ENCODE peak calls at places on chromosome 7, in nine cellular contexts. One of them, this sample, is unnamed.

GRCh38 chr7:20839196-20839735 is 52.6 kb upstream of the SP8 start:
- DNase-seq in Caki2: no peak
- DNase-seq in type B pancreatic cell: no peak
- DNase-seq in NCI-H1417: no peak
- DNase-seq in transverse colon: no peak
- DNase-seq in ureter: no peak
- DNase-seq in GM12891: no peak
- DNase-seq in fibroblast of pulmonary artery: no peak
- DNase-seq in foreskin fibroblast: no peak
- DNase-seq in this sample: no peak

GRCh38 chr7:69801729-69802688 is 203.7 kb downstream of the AUTS2 start:
- DNase-seq in ureter: no peak
- DNase-seq in fibroblast of pulmonary artery: no peak
- DNase-seq in foreskin fibroblast: no peak
- DNase-seq in transverse colon: no peak
- DNase-seq in NCI-H1417: no peak
- DNase-seq in type B pancreatic cell: no peak
- DNase-seq in Caki2: no peak
- DNase-seq in GM12891: no peak
- DNase-seq in this sample: no peak

GRCh38 chr7:75866497-75867389 is 12.1 kb upstream of the RHBDD2 start:
- DNase-seq in foreskin fibroblast: no peak
- DNase-seq in Caki2: peak
- DNase-seq in GM12891: peak
- DNase-seq in transverse colon: peak
- DNase-seq in ureter: peak
- DNase-seq in fibroblast of pulmonary artery: peak
- DNase-seq in NCI-H1417: peak
- DNase-seq in type B pancreatic cell: no peak
- DNase-seq in this sample: peak

GRCh38 chr7:151178831-151179230 is 8.2 kb downstream of the ASB10 start:
- DNase-seq in NCI-H1417: no peak
- DNase-seq in type B pancreatic cell: peak
- DNase-seq in foreskin fibroblast: no peak
- DNase-seq in Caki2: no peak
- DNase-seq in ureter: no peak
- DNase-seq in transverse colon: no peak
- DNase-seq in GM12891: no peak
- DNase-seq in fibroblast of pulmonary artery: no peak
- DNase-seq in this sample: no peak

GRCh38 chr7:90749774-90750173 is 153.7 kb downstream of the CDK14 start:
- DNase-seq in NCI-H1417: no peak
- DNase-seq in Caki2: no peak
- DNase-seq in transverse colon: no peak
- DNase-seq in GM12891: no peak
- DNase-seq in type B pancreatic cell: no peak
- DNase-seq in fibroblast of pulmonary artery: peak
- DNase-seq in ureter: no peak
- DNase-seq in foreskin fibroblast: peak
- DNase-seq in this sample: no peak

GRCh38 chr7:146655928-146656797 is 539.6 kb downstream of the CNTNAP2 start:
- DNase-seq in type B pancreatic cell: no peak
- DNase-seq in GM12891: no peak
- DNase-seq in ureter: no peak
- DNase-seq in foreskin fibroblast: no peak
- DNase-seq in transverse colon: no peak
- DNase-seq in fibroblast of pulmonary artery: no peak
- DNase-seq in NCI-H1417: peak
- DNase-seq in Caki2: peak
- DNase-seq in this sample: no peak

GRCh38 chr7:27339478-27339877 is 96.9 kb downstream of the EVX1 start:
- DNase-seq in transverse colon: no peak
- DNase-seq in NCI-H1417: no peak
- DNase-seq in Caki2: no peak
- DNase-seq in type B pancreatic cell: no peak
- DNase-seq in ureter: no peak
- DNase-seq in foreskin fibroblast: no peak
- DNase-seq in fibroblast of pulmonary artery: no peak
- DNase-seq in GM12891: no peak
- DNase-seq in this sample: no peak

GRCh38 chr7:33726582-33726981 is 178.8 kb upstream of the BMPER start:
- DNase-seq in ureter: no peak
- DNase-seq in NCI-H1417: no peak
- DNase-seq in GM12891: no peak
- DNase-seq in fibroblast of pulmonary artery: peak
- DNase-seq in Caki2: no peak
- DNase-seq in transverse colon: no peak
- DNase-seq in type B pancreatic cell: no peak
- DNase-seq in foreskin fibroblast: no peak
- DNase-seq in this sample: no peak

GRCh38 chr7:81053623-81054022 is 134.8 kb upstream of the SEMA3C start:
- DNase-seq in fibroblast of pulmonary artery: peak
- DNase-seq in type B pancreatic cell: no peak
- DNase-seq in ureter: no peak
- DNase-seq in NCI-H1417: no peak
- DNase-seq in Caki2: no peak
- DNase-seq in GM12891: no peak
- DNase-seq in transverse colon: no peak
- DNase-seq in foreskin fibroblast: peak
- DNase-seq in this sample: no peak

GRCh38 chr7:29955075-29955792 is 34.4 kb downstream of the SCRN1 start:
- DNase-seq in ureter: no peak
- DNase-seq in Caki2: no peak
- DNase-seq in foreskin fibroblast: no peak
- DNase-seq in fibroblast of pulmonary artery: no peak
- DNase-seq in GM12891: no peak
- DNase-seq in transverse colon: no peak
- DNase-seq in type B pancreatic cell: no peak
- DNase-seq in NCI-H1417: no peak
- DNase-seq in this sample: no peak

GRCh38 chr7:32564542-32564941 is 69.3 kb downstream of the AVL9 start:
- DNase-seq in transverse colon: no peak
- DNase-seq in ureter: no peak
- DNase-seq in type B pancreatic cell: no peak
- DNase-seq in Caki2: no peak
- DNase-seq in fibroblast of pulmonary artery: peak
- DNase-seq in foreskin fibroblast: no peak
- DNase-seq in NCI-H1417: no peak
- DNase-seq in GM12891: no peak
- DNase-seq in this sample: no peak

GRCh38 chr7:78605131-78605530 is 806.6 kb downstream of the PHTF2 start:
- DNase-seq in GM12891: no peak
- DNase-seq in ureter: no peak
- DNase-seq in foreskin fibroblast: peak
- DNase-seq in fibroblast of pulmonary artery: no peak
- DNase-seq in type B pancreatic cell: no peak
- DNase-seq in NCI-H1417: no peak
- DNase-seq in Caki2: no peak
- DNase-seq in transverse colon: no peak
- DNase-seq in this sample: no peak

GRCh38 chr7:96686305-96686704 is 23.3 kb downstream of the SEM1 start:
- DNase-seq in type B pancreatic cell: no peak
- DNase-seq in GM12891: no peak
- DNase-seq in transverse colon: no peak
- DNase-seq in Caki2: no peak
- DNase-seq in foreskin fibroblast: no peak
- DNase-seq in NCI-H1417: no peak
- DNase-seq in fibroblast of pulmonary artery: no peak
- DNase-seq in ureter: no peak
- DNase-seq in this sample: no peak

GRCh38 chr7:132345730-132346129 is 230.5 kb downstream of the PLXNA4 start:
- DNase-seq in GM12891: no peak
- DNase-seq in transverse colon: no peak
- DNase-seq in foreskin fibroblast: no peak
- DNase-seq in type B pancreatic cell: no peak
- DNase-seq in Caki2: no peak
- DNase-seq in NCI-H1417: no peak
- DNase-seq in ureter: no peak
- DNase-seq in fibroblast of pulmonary artery: no peak
- DNase-seq in this sample: no peak

GRCh38 chr7:2626498-2627117 is 5.2 kb upstream of the TTYH3 start:
- DNase-seq in foreskin fibroblast: peak
- DNase-seq in ureter: no peak
- DNase-seq in NCI-H1417: no peak
- DNase-seq in GM12891: no peak
- DNase-seq in type B pancreatic cell: no peak
- DNase-seq in transverse colon: no peak
- DNase-seq in Caki2: no peak
- DNase-seq in fibroblast of pulmonary artery: peak
- DNase-seq in this sample: no peak

GRCh38 chr7:28748934-28749584 is 209.1 kb downstream of the TRIL start:
- DNase-seq in fibroblast of pulmonary artery: peak
- DNase-seq in foreskin fibroblast: peak
- DNase-seq in transverse colon: no peak
- DNase-seq in Caki2: peak
- DNase-seq in GM12891: no peak
- DNase-seq in NCI-H1417: no peak
- DNase-seq in ureter: no peak
- DNase-seq in type B pancreatic cell: no peak
- DNase-seq in this sample: no peak

GRCh38 chr7:90973146-90973545 is 291.1 kb upstream of the FZD1 start:
- DNase-seq in fibroblast of pulmonary artery: peak
- DNase-seq in foreskin fibroblast: peak
- DNase-seq in Caki2: no peak
- DNase-seq in type B pancreatic cell: no peak
- DNase-seq in transverse colon: no peak
- DNase-seq in GM12891: no peak
- DNase-seq in NCI-H1417: no peak
- DNase-seq in ureter: no peak
- DNase-seq in this sample: no peak

GRCh38 chr7:30989008-30989823 is 25.5 kb downstream of the GHRHR start:
- DNase-seq in GM12891: no peak
- DNase-seq in foreskin fibroblast: no peak
- DNase-seq in fibroblast of pulmonary artery: no peak
- DNase-seq in NCI-H1417: no peak
- DNase-seq in Caki2: no peak
- DNase-seq in ureter: no peak
- DNase-seq in type B pancreatic cell: no peak
- DNase-seq in transverse colon: no peak
- DNase-seq in this sample: no peak

GRCh38 chr7:83588602-83589240 is 60.2 kb downstream of the SEMA3E start:
- DNase-seq in GM12891: no peak
- DNase-seq in fibroblast of pulmonary artery: no peak
- DNase-seq in transverse colon: no peak
- DNase-seq in ureter: no peak
- DNase-seq in type B pancreatic cell: no peak
- DNase-seq in NCI-H1417: no peak
- DNase-seq in foreskin fibroblast: peak
- DNase-seq in Caki2: no peak
- DNase-seq in this sample: no peak

GRCh38 chr7:91556956-91557650 is 292.9 kb downstream of the FZD1 start:
- DNase-seq in GM12891: no peak
- DNase-seq in type B pancreatic cell: no peak
- DNase-seq in fibroblast of pulmonary artery: no peak
- DNase-seq in Caki2: no peak
- DNase-seq in foreskin fibroblast: no peak
- DNase-seq in transverse colon: no peak
- DNase-seq in ureter: no peak
- DNase-seq in NCI-H1417: no peak
- DNase-seq in this sample: no peak

GRCh38 chr7:64655811-64656210 is 10.1 kb upstream of the ZNF107 start:
- DNase-seq in GM12891: no peak
- DNase-seq in type B pancreatic cell: no peak
- DNase-seq in ureter: peak
- DNase-seq in fibroblast of pulmonary artery: no peak
- DNase-seq in transverse colon: no peak
- DNase-seq in foreskin fibroblast: no peak
- DNase-seq in Caki2: no peak
- DNase-seq in NCI-H1417: no peak
- DNase-seq in this sample: no peak

GRCh38 chr7:117402109-117402508 is 25.2 kb downstream of the ASZ1 start:
- DNase-seq in fibroblast of pulmonary artery: peak
- DNase-seq in Caki2: no peak
- DNase-seq in NCI-H1417: no peak
- DNase-seq in type B pancreatic cell: no peak
- DNase-seq in transverse colon: no peak
- DNase-seq in GM12891: no peak
- DNase-seq in foreskin fibroblast: no peak
- DNase-seq in ureter: no peak
- DNase-seq in this sample: no peak

GRCh38 chr7:157459966-157460365 is 123.2 kb downstream of the DNAJB6 start:
- DNase-seq in Caki2: no peak
- DNase-seq in NCI-H1417: no peak
- DNase-seq in fibroblast of pulmonary artery: no peak
- DNase-seq in ureter: no peak
- DNase-seq in foreskin fibroblast: no peak
- DNase-seq in transverse colon: no peak
- DNase-seq in type B pancreatic cell: no peak
- DNase-seq in GM12891: no peak
- DNase-seq in this sample: no peak

This sample was measured in lung.